ENCODE peak calls at places on chromosomes 2 and 18, in eight cellular contexts. One of them, this sample, is unnamed.
A peak's percentile ranks its signal among the peaks of the same experiment; 100 is the strongest.

GRCh38 chr2:132009874-132010521 is 151.8 kb downstream of the ANKRD30BL start:
- DNase-seq in NCI-H460: no peak
- DNase-seq in Panc1: no peak
- DNase-seq in esophagus squamous epithelium: no peak
- DNase-seq in LHCN-M2: no peak
- DNase-seq in PC-3: no peak
- DNase-seq in lower lobe of right lung: peak; percentile 17
- DNase-seq in mucosa of descending colon: no peak
- DNase-seq in this sample: no peak

GRCh38 chr2:218448934-218449333 is 30.0 kb downstream of the VIL1 start:
- DNase-seq in Panc1: no peak
- DNase-seq in mucosa of descending colon: no peak
- DNase-seq in PC-3: peak; percentile 89
- DNase-seq in esophagus squamous epithelium: no peak
- DNase-seq in LHCN-M2: peak; percentile 72
- DNase-seq in NCI-H460: peak; percentile 19
- DNase-seq in lower lobe of right lung: no peak
- DNase-seq in this sample: peak; percentile 21

GRCh38 chr18:24826605-24827004 is 366.2 kb downstream of the HRH4 start:
- DNase-seq in PC-3: no peak
- DNase-seq in lower lobe of right lung: no peak
- DNase-seq in NCI-H460: no peak
- DNase-seq in Panc1: no peak
- DNase-seq in mucosa of descending colon: no peak
- DNase-seq in LHCN-M2: no peak
- DNase-seq in esophagus squamous epithelium: no peak
- DNase-seq in this sample: no peak

GRCh38 chr18:11849845-11850747 is 1.1 kb upstream of the CHMP1B start:
- DNase-seq in LHCN-M2: peak; percentile 76
- DNase-seq in NCI-H460: peak; percentile 96
- DNase-seq in Panc1: no peak
- DNase-seq in esophagus squamous epithelium: no peak
- DNase-seq in mucosa of descending colon: peak; percentile 65
- DNase-seq in PC-3: peak; percentile 94
- DNase-seq in lower lobe of right lung: peak; percentile 78
- DNase-seq in this sample: peak; percentile 84

GRCh38 chr2:178221556-178221955 is 27.2 kb downstream of the OSBPL6 start:
- DNase-seq in PC-3: no peak
- DNase-seq in lower lobe of right lung: no peak
- DNase-seq in mucosa of descending colon: no peak
- DNase-seq in esophagus squamous epithelium: no peak
- DNase-seq in NCI-H460: no peak
- DNase-seq in Panc1: no peak
- DNase-seq in LHCN-M2: no peak
- DNase-seq in this sample: no peak

GRCh38 chr2:69957970-69958369 is 3.5 kb downstream of the ASPRV1 start:
- DNase-seq in Panc1: no peak
- DNase-seq in LHCN-M2: peak; percentile 70
- DNase-seq in esophagus squamous epithelium: no peak
- DNase-seq in mucosa of descending colon: no peak
- DNase-seq in PC-3: no peak
- DNase-seq in NCI-H460: no peak
- DNase-seq in lower lobe of right lung: no peak
- DNase-seq in this sample: peak; percentile 79

GRCh38 chr2:146940016-146940685 is 904.7 kb upstream of the ACVR2A start:
- DNase-seq in lower lobe of right lung: no peak
- DNase-seq in mucosa of descending colon: no peak
- DNase-seq in NCI-H460: no peak
- DNase-seq in Panc1: no peak
- DNase-seq in esophagus squamous epithelium: no peak
- DNase-seq in PC-3: no peak
- DNase-seq in LHCN-M2: peak; percentile 62
- DNase-seq in this sample: peak; percentile 65

GRCh38 chr2:108235577-108235976 is 4.2 kb upstream of the SULT1C3 start:
- DNase-seq in NCI-H460: no peak
- DNase-seq in lower lobe of right lung: no peak
- DNase-seq in esophagus squamous epithelium: no peak
- DNase-seq in LHCN-M2: no peak
- DNase-seq in Panc1: no peak
- DNase-seq in mucosa of descending colon: no peak
- DNase-seq in PC-3: no peak
- DNase-seq in this sample: no peak

GRCh38 chr2:52465267-52465666 is 1302.3 kb upstream of the CHAC2 start:
- DNase-seq in PC-3: no peak
- DNase-seq in NCI-H460: peak; percentile 48
- DNase-seq in lower lobe of right lung: no peak
- DNase-seq in LHCN-M2: peak; percentile 15
- DNase-seq in Panc1: no peak
- DNase-seq in esophagus squamous epithelium: no peak
- DNase-seq in mucosa of descending colon: no peak
- DNase-seq in this sample: no peak

GRCh38 chr18:58565021-58565420 is 63.9 kb downstream of the ALPK2 start:
- DNase-seq in esophagus squamous epithelium: no peak
- DNase-seq in Panc1: no peak
- DNase-seq in mucosa of descending colon: no peak
- DNase-seq in lower lobe of right lung: no peak
- DNase-seq in PC-3: no peak
- DNase-seq in NCI-H460: no peak
- DNase-seq in LHCN-M2: no peak
- DNase-seq in this sample: no peak

GRCh38 chr2:213101686-213102460 is 49.5 kb downstream of the IKZF2 start:
- DNase-seq in LHCN-M2: no peak
- DNase-seq in esophagus squamous epithelium: no peak
- DNase-seq in Panc1: no peak
- DNase-seq in mucosa of descending colon: no peak
- DNase-seq in lower lobe of right lung: no peak
- DNase-seq in NCI-H460: no peak
- DNase-seq in PC-3: no peak
- DNase-seq in this sample: no peak

GRCh38 chr2:190180313-190181065 is 118.0 kb upstream of the MSTN start:
- DNase-seq in mucosa of descending colon: peak; percentile 87
- DNase-seq in Panc1: no peak
- DNase-seq in lower lobe of right lung: peak; percentile 68
- DNase-seq in PC-3: no peak
- DNase-seq in esophagus squamous epithelium: no peak
- DNase-seq in LHCN-M2: peak; percentile 69
- DNase-seq in NCI-H460: peak; percentile 11
- DNase-seq in this sample: peak; percentile 76

GRCh38 chr18:45046226-45046625 is 365.5 kb downstream of the SETBP1 start:
- DNase-seq in LHCN-M2: no peak
- DNase-seq in NCI-H460: no peak
- DNase-seq in mucosa of descending colon: no peak
- DNase-seq in lower lobe of right lung: no peak
- DNase-seq in Panc1: no peak
- DNase-seq in esophagus squamous epithelium: no peak
- DNase-seq in PC-3: no peak
- DNase-seq in this sample: no peak

GRCh38 chr2:30362468-30363081 is 84.5 kb upstream of the LCLAT1 start:
- DNase-seq in LHCN-M2: no peak
- DNase-seq in PC-3: peak; percentile 28
- DNase-seq in esophagus squamous epithelium: no peak
- DNase-seq in mucosa of descending colon: no peak
- DNase-seq in lower lobe of right lung: no peak
- DNase-seq in Panc1: no peak
- DNase-seq in NCI-H460: peak; percentile 3
- DNase-seq in this sample: no peak

GRCh38 chr2:209495855-209496585 is 72.2 kb downstream of the MAP2 start:
- DNase-seq in esophagus squamous epithelium: no peak
- DNase-seq in NCI-H460: peak; percentile 76
- DNase-seq in mucosa of descending colon: no peak
- DNase-seq in PC-3: peak; percentile 98
- DNase-seq in LHCN-M2: peak; percentile 95
- DNase-seq in lower lobe of right lung: no peak
- DNase-seq in Panc1: peak; percentile 92
- DNase-seq in this sample: peak; percentile 83

GRCh38 chr18:58298251-58299134 is 254.5 kb downstream of the NEDD4L start:
- DNase-seq in esophagus squamous epithelium: no peak
- DNase-seq in lower lobe of right lung: no peak
- DNase-seq in LHCN-M2: no peak
- DNase-seq in PC-3: no peak
- DNase-seq in Panc1: no peak
- DNase-seq in NCI-H460: no peak
- DNase-seq in mucosa of descending colon: no peak
- DNase-seq in this sample: no peak

GRCh38 chr2:6919912-6920905 is 3.0 kb downstream of the RNF144A start:
- DNase-seq in lower lobe of right lung: no peak
- DNase-seq in NCI-H460: no peak
- DNase-seq in LHCN-M2: no peak
- DNase-seq in esophagus squamous epithelium: no peak
- DNase-seq in mucosa of descending colon: no peak
- DNase-seq in PC-3: no peak
- DNase-seq in Panc1: no peak
- DNase-seq in this sample: no peak

GRCh38 chr2:121694398-121695178 is 42.1 kb downstream of the NIFK start:
- DNase-seq in PC-3: peak; percentile 43
- DNase-seq in lower lobe of right lung: no peak
- DNase-seq in LHCN-M2: peak; percentile 76
- DNase-seq in NCI-H460: no peak
- DNase-seq in esophagus squamous epithelium: no peak
- DNase-seq in Panc1: no peak
- DNase-seq in mucosa of descending colon: no peak
- DNase-seq in this sample: peak; percentile 65

GRCh38 chr2:227079726-227080125 is 84.3 kb downstream of the COL4A4 start:
- DNase-seq in esophagus squamous epithelium: no peak
- DNase-seq in lower lobe of right lung: no peak
- DNase-seq in NCI-H460: no peak
- DNase-seq in Panc1: no peak
- DNase-seq in mucosa of descending colon: no peak
- DNase-seq in LHCN-M2: no peak
- DNase-seq in PC-3: no peak
- DNase-seq in this sample: no peak

This sample was measured in myocyte.